ENCODE peak calls at places on chromosomes 4 and X, in four cellular contexts. R, S, X and V are unnamed samples.

GRCh38 chrX:11789809-11790208 is 31.8 kb downstream of the MSL3 start:
- DNase-seq in R (no peak), S (no peak), X (peak), V (no peak)

GRCh38 chr4:128974203-128974602 is 119.1 kb downstream of the SCLT1 start:
- DNase-seq in R (no peak), S (no peak), X (no peak), V (no peak)

GRCh38 chr4:126991965-126992364 is 640.8 kb upstream of the INTU start:
- DNase-seq in R (no peak), S (no peak), X (no peak), V (no peak)

GRCh38 chrX:150361777-150362351 is 1.3 kb upstream of the MAMLD1 start:
- DNase-seq in R (no peak), S (no peak), X (no peak), V (no peak)

GRCh38 chrX:41559235-41559634 is 112.1 kb downstream of the NYX start:
- DNase-seq in R (no peak), S (no peak), X (no peak), V (no peak)

GRCh38 chr4:25540734-25541133 is 114.9 kb upstream of the SLC34A2 start:
- DNase-seq in R (no peak), S (no peak), X (no peak), V (no peak)

GRCh38 chr4:129350800-129351199 is 254.8 kb downstream of the C4orf33 start:
- DNase-seq in R (no peak), S (no peak), X (no peak), V (no peak)

GRCh38 chrX:69234624-69235023 is 69.4 kb upstream of the PJA1 start:
- DNase-seq in R (no peak), S (no peak), X (no peak), V (no peak)

GRCh38 chr4:71411976-71412375 is 73.2 kb downstream of the SLC4A4 start:
- DNase-seq in R (no peak), S (no peak), X (no peak), V (no peak)

GRCh38 chr4:73450398-73451004 is 14.5 kb downstream of the AFP start:
- DNase-seq in R (no peak), S (peak), X (no peak), V (no peak)

GRCh38 chr4:177554966-177555574 is 112.8 kb upstream of the AGA start:
- DNase-seq in R (peak), S (peak), X (no peak), V (peak)

GRCh38 chrX:30349946-30350345 is 40.8 kb upstream of the NR0B1 start:
- DNase-seq in R (no peak), S (no peak), X (no peak), V (no peak)

GRCh38 chr4:41748074-41748787 is at the start of gene PHOX2B:
- DNase-seq in R (no peak), S (no peak), X (no peak), V (no peak)

GRCh38 chrX:123993326-123993725 is 31.8 kb downstream of the STAG2 start:
- DNase-seq in R (no peak), S (no peak), X (no peak), V (no peak)

GRCh38 chr4:112411781-112412281 is 104.1 kb downstream of the NEUROG2 start:
- DNase-seq in R (no peak), S (no peak), X (no peak), V (no peak)

GRCh38 chr4:13912966-13913365 is 285.4 kb upstream of the BOD1L1 start:
- DNase-seq in R (no peak), S (no peak), X (no peak), V (no peak)

GRCh38 chrX:24231169-24231568 is 81.6 kb downstream of the ZFX start:
- DNase-seq in R (no peak), S (peak), X (no peak), V (no peak)

GRCh38 chr4:17447675-17448298 is 64.1 kb downstream of the QDPR start:
- DNase-seq in R (peak), S (peak), X (peak), V (peak)

GRCh38 chr4:124199185-124199584 is 513.3 kb downstream of the ANKRD50 start:
- DNase-seq in R (no peak), S (no peak), X (no peak), V (no peak)

GRCh38 chr4:136078971-136079370 is 1453.3 kb downstream of the PCDH18 start:
- DNase-seq in R (peak), S (no peak), X (no peak), V (no peak)

GRCh38 chr4:60934896-60935295 is 265.2 kb upstream of the ADGRL3 start:
- DNase-seq in R (no peak), S (no peak), X (no peak), V (no peak)

GRCh38 chrX:24002792-24003191 is 24.2 kb downstream of the KLHL15 start:
- DNase-seq in R (no peak), S (no peak), X (no peak), V (no peak)

GRCh38 chrX:68714856-68715255 is 67.4 kb downstream of the STARD8 start:
- DNase-seq in R (no peak), S (no peak), X (no peak), V (no peak)

GRCh38 chr4:168167714-168168284 is 75.5 kb downstream of the ANXA10 start:
- DNase-seq in R (no peak), S (no peak), X (no peak), V (no peak)

GRCh38 chr4:173448557-173448918 is 49.6 kb upstream of the SCRG1 start:
- DNase-seq in R (no peak), S (no peak), X (no peak), V (no peak)

GRCh38 chr4:152697284-152698011 is 17.7 kb upstream of the TMEM154 start:
- DNase-seq in R (no peak), S (no peak), X (no peak), V (no peak)

GRCh38 chr4:82431026-82431745 is 796 bp downstream of the ENOPH1 start:
- DNase-seq in R (peak), S (no peak), X (no peak), V (peak)

GRCh38 chr4:108113229-108113628 is 55.5 kb downstream of the LEF1 start:
- DNase-seq in R (no peak), S (no peak), X (no peak), V (no peak)

GRCh38 chr4:77938560-77938959 is 75.9 kb downstream of the MRPL1 start:
- DNase-seq in R (no peak), S (no peak), X (no peak), V (no peak)

GRCh38 chrX:49171752-49172279 is at the start of gene PLP2:
- DNase-seq in R (peak), S (peak), X (no peak), V (no peak)

GRCh38 chr4:147546341-147546740 is 65.4 kb downstream of the EDNRA start:
- DNase-seq in R (no peak), S (no peak), X (no peak), V (no peak)

GRCh38 chrX:120426599-120426998 is 42.5 kb downstream of the LAMP2 start:
- DNase-seq in R (no peak), S (no peak), X (no peak), V (no peak)
- TF ChIP-seq SPI1 in R (no peak), S (no peak), X (no peak), V (no peak)

DNA sequence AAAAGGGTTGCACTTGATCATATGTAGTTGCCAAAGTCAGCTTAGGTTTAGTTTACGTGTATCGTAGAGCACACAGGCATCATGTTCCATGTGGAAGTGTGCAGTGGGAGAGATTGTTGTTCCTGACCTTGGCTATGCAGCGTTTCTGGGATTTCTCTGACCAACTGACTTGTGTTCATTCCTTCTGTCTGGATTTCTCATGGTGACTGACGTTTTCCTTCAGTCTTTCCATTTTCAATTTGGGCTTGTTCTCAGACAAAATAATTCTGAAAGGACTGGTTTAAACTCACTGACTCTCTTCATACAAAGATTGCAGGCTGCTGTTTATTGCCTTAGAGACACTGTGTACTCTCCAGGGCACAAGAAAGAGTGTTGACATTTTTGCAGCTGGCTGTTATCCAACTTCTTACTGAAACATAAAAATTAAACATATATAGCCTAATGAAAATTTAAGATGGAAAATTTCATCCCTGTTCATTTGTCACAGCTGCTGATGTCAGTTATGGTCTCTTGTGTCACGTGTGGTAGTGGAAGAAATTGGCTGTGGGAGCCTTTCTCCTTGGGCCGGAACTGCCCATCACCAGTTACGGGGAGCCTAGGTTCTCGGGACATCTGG is 95.4 kb downstream of the TNIP2 start:
- DNase-seq in R (no peak), S (no peak), X (no peak), V (no peak)
- TF ChIP-seq POLR2AphosphoS5 in R (no peak), S (no peak), X (no peak), V (no peak)

DNA sequence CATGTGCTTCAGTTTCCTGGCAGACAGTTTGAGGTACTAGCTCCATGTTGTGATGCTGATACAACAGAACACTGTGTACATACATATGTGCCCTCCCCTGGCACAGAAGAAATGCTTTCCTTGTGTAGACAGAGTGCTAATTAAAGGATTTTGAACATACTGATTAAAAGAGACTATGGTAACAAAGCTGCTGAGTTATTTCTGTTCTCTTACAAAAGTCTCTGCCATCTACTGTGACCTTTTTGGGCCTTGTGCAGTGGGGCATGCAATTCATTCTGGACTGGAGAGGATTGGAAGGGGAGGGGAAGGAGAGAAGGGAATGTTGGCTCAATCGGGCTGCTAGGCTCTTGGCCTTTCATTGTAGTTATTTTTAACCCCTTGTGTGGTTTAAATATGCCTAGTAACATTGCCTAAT is 6.0 kb downstream of the PDLIM5 start:
- DNase-seq in R (no peak), S (no peak), X (no peak), V (no peak)
- TF ChIP-seq SPI1 in R (no peak), S (no peak), X (no peak), V (no peak)

GRCh38 chr4:1576961-1577814 is 106.9 kb downstream of the FAM53A start:
- DNase-seq in R (no peak), S (no peak), X (no peak), V (no peak)

GRCh38 chr4:1577818-1578217 is 106.3 kb downstream of the FAM53A start:
- DNase-seq in R (no peak), S (no peak), X (no peak), V (no peak)

GRCh38 chr4:1578968-1579833 is 104.9 kb downstream of the FAM53A start:
- DNase-seq in R (peak), S (peak), X (no peak), V (peak)

GRCh38 chr4:1579834-1580686 is 104.1 kb downstream of the FAM53A start:
- DNase-seq in R (peak), S (peak), X (no peak), V (no peak)

DNA sequence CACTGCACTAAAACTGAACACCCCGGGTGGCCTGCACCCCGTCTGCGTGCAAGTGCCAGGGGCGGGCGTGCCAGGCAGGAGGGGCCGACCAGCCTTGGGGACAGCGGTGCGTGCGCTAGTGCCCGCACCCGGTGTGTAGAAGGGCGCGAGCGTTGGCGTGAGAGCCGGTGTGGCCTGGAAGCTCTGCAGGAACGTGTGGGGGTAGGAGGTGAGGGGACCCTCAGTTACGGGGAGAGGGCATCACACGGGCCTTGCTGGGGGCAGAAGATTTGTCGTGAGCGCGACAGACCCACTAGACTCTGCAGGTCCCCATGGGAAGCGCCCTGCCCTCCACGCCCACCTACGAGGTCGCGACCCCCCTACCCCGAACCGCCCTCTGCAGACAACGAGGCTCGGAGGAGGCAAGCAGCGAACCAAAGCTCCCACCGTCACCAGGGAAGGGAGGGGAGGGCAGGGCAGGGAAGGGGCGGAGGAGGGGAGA is 105.8 kb downstream of the FAM53A start:
- DNase-seq in R (no peak), S (no peak), X (no peak), V (no peak)
- TF ChIP-seq POLR2AphosphoS5 in R (no peak), S (no peak), X (no peak), V (no peak)

GRCh38 chrX:153571159-153571908 is 27.6 kb downstream of the CCNQ start:
- DNase-seq in R (no peak), S (no peak), X (no peak), V (no peak)

GRCh38 chrX:153572601-153573000 is 26.3 kb downstream of the CCNQ start:
- DNase-seq in R (no peak), S (no peak), X (no peak), V (no peak)

GRCh38 chrX:153568612-153569011 is 30.3 kb downstream of the CCNQ start:
- DNase-seq in R (no peak), S (peak), X (no peak), V (no peak)

GRCh38 chrX:153565996-153566580 is 32.9 kb downstream of the CCNQ start:
- DNase-seq in R (no peak), S (peak), X (no peak), V (no peak)

DNA sequence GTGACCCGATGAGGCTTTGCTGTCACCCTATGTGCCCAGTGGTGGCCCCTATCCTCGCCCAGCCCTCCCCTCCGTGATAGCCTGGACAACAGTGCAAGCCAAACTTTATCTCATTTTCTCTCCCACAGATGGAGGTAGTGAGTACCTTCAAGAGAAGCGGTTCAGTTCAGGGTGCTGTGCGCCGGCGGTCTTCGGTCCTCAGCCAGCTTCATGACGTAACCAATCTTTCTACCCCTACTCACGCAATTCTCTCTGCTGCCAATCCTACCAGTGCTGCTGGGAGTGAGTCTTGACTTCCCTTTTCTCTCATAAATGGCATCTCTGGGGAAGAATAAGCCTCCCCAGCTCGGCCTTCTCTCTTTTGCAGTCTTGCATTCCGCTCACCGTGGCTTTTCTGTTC is 29.5 kb downstream of the CCNQ start:
- DNase-seq in R (peak), S (peak), X (no peak), V (no peak)
- TF ChIP-seq SPI1 in R (peak), S (peak), X (no peak), V (no peak)

GRCh38 chr4:164441131-164441530 is 312.8 kb upstream of the SMIM31 start:
- DNase-seq in R (no peak), S (no peak), X (no peak), V (no peak)
- TF ChIP-seq POLR2AphosphoS5 in R (no peak), S (no peak), X (no peak), V (no peak)

GRCh38 chrX:132023896-132024386 is 839 bp downstream of the STK26 start:
- DNase-seq in R (peak), S (peak), X (no peak), V (peak)
- TF ChIP-seq SPI1 in R (no peak), S (no peak), X (no peak), V (no peak)

DNA sequence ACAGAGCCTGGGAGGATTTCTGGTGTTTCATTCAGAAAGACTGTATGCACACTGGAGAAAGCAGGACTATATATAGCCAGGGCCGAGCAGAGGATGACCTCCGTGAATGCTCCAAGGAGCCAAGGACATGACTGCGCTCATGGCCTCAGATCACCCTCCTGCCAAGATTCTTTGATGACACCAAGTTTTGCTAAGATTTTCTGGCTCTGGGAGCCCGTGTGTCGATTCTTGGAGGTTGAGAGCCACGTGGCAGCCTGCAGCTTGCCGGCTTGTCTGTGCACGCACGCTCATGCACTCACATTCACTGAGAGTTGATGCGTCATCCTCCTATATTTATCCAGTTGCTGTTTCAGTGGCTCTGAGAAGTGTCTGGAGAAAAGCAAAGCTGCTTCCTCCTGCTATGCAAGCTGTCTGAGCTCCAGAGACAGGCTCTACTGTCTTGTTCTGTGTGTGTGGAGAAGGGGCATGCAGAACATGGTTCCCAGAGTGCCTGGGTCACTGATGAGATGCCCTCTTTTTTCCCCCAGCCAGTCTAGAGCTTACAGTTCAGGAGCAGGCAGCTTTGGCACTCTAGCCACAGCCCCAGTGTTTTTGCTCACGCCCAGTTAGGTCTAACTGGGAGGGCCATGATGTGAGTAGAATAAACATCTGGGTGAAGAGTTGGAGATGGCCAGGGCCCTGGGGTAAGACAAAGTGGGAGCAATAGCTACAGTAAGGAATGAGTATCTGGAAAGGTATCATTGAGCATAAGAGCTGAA is 64.9 kb upstream of the SCOC start:
- DNase-seq in R (no peak), S (no peak), X (no peak), V (no peak)
- TF ChIP-seq POLR2AphosphoS5 in R (no peak), S (no peak), X (no peak), V (no peak)

GRCh38 chr4:121191351-121191750 is 27.2 kb upstream of the TNIP3 start:
- DNase-seq in R (no peak), S (no peak), X (no peak), V (no peak)

GRCh38 chr4:121192500-121192899 is 28.4 kb upstream of the TNIP3 start:
- DNase-seq in R (peak), S (peak), X (peak), V (no peak)

GRCh38 chr4:121198261-121198660 is 34.1 kb upstream of the TNIP3 start:
- DNase-seq in R (no peak), S (no peak), X (no peak), V (no peak)

GRCh38 chr4:121192013-121192412 is 27.9 kb upstream of the TNIP3 start:
- DNase-seq in R (no peak), S (no peak), X (no peak), V (no peak)

DNA sequence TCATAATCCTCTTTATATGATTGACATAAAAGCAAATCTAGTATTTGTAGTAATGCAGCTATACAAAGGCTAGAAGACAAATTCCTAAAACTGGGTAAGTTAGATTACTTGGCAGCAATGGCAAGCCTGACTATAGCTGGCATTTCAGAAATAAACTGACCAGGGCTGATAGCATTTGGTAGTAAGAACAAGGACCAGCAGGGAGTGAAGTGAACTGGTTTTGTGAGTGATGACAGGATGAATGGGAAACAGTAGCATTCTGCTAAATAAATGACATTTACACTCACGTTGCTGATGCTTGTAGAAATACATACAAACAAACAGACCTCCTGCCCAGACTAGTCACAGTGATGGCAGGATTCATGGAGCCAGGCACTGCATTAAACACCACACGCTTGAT is 31.5 kb upstream of the TNIP3 start:
- DNase-seq in R (no peak), S (no peak), X (no peak), V (no peak)
- TF ChIP-seq SPI1 in R (no peak), S (no peak), X (no peak), V (no peak)

GRCh38 chr4:109665783-109666455 is 37.3 kb downstream of the CASP6 start:
- DNase-seq in R (no peak), S (no peak), X (no peak), V (no peak)
- TF ChIP-seq POLR2AphosphoS5 in R (no peak), S (no peak), X (no peak), V (no peak)